ENCODE peak calls at places on chromosomes 6 and 20, in five cellular contexts. G is glutamatergic neuron; R is MM.1S; E is MV-4-11; Y is central memory CD4-positive, alpha-beta T cell. I is an unnamed sample.

GRCh38 chr6:16334671-16335070 is 96.3 kb downstream of the GMPR start:
- DNase-seq in G (no peak), R (no peak), E (peak), Y (no peak), I (no peak)

GRCh38 chr20:20076297-20077065 is 24.1 kb downstream of the CFAP61 start:
- DNase-seq in G (peak), R (no peak), E (peak), Y (no peak), I (no peak)

GRCh38 chr6:144343736-144344428 is 58.7 kb downstream of the UTRN start:
- DNase-seq in G (no peak), R (peak), E (peak), Y (peak), I (peak)

GRCh38 chr6:159101656-159102055 is 56.9 kb upstream of the TAGAP start:
- DNase-seq in G (no peak), R (no peak), E (no peak), Y (no peak), I (no peak)

GRCh38 chr20:52150440-52151258 is 40.9 kb downstream of the ZFP64 start:
- DNase-seq in G (no peak), R (peak), E (peak), Y (peak), I (peak)

GRCh38 chr6:142842423-142843261 is 102.3 kb downstream of the HIVEP2 start:
- DNase-seq in G (no peak), R (peak), E (peak), Y (peak), I (peak)

GRCh38 chr20:33945391-33946079 is 48.2 kb upstream of the RALY start:
- DNase-seq in G (no peak), R (no peak), E (peak), Y (no peak), I (no peak)

GRCh38 chr20:3010985-3011723 is 32.3 kb upstream of the GNRH2 start:
- DNase-seq in G (no peak), R (no peak), E (no peak), Y (no peak), I (no peak)

GRCh38 chr6:170007468-170008240 is 256.2 kb downstream of the ERMARD start:
- DNase-seq in G (no peak), R (no peak), E (no peak), Y (no peak), I (no peak)

GRCh38 chr20:38023181-38024085 is 9.8 kb downstream of the TTI1 start:
- DNase-seq in G (no peak), R (no peak), E (peak), Y (no peak), I (no peak)

GRCh38 chr6:150224820-150225219 is 82.0 kb downstream of the PPP1R14C start:
- DNase-seq in G (no peak), R (no peak), E (no peak), Y (no peak), I (no peak)